ENCODE peak calls at places on chromosomes 4 and X, in nine cellular contexts. One of them, this sample, is unnamed.

GRCh38 chr4:165331823-165332222 is 4.4 kb downstream of the MSMO1 start:
- DNase-seq in CD4-positive, alpha-beta memory T cell: no peak
- DNase-seq in HCEC 1CT: no peak
- DNase-seq in head of caudate nucleus: no peak
- DNase-seq in aorta: no peak
- DNase-seq in NCI-H1694 treated with DMSO at 0.1 percent for 48 hours: no peak
- DNase-seq in fibroblast of the conjunctiva: no peak
- DNase-seq in activated naive CD4-positive, alpha-beta T cell treated with anti-CD3 and anti-CD28 coated beads for 36 hours: no peak
- DNase-seq in posterior cingulate gyrus: no peak
- DNase-seq in this sample: no peak

GRCh38 chr4:103052145-103052544 is 24.4 kb downstream of the SLC9B2 start:
- DNase-seq in CD4-positive, alpha-beta memory T cell: no peak
- DNase-seq in HCEC 1CT: no peak
- DNase-seq in head of caudate nucleus: no peak
- DNase-seq in aorta: no peak
- DNase-seq in NCI-H1694 treated with DMSO at 0.1 percent for 48 hours: no peak
- DNase-seq in fibroblast of the conjunctiva: no peak
- DNase-seq in activated naive CD4-positive, alpha-beta T cell treated with anti-CD3 and anti-CD28 coated beads for 36 hours: no peak
- DNase-seq in posterior cingulate gyrus: no peak
- DNase-seq in this sample: no peak

GRCh38 chrX:37998586-37999267 is 7.6 kb upstream of the SYTL5 start:
- DNase-seq in CD4-positive, alpha-beta memory T cell: no peak
- DNase-seq in HCEC 1CT: peak
- DNase-seq in head of caudate nucleus: no peak
- DNase-seq in aorta: no peak
- DNase-seq in NCI-H1694 treated with DMSO at 0.1 percent for 48 hours: no peak
- DNase-seq in fibroblast of the conjunctiva: peak
- DNase-seq in activated naive CD4-positive, alpha-beta T cell treated with anti-CD3 and anti-CD28 coated beads for 36 hours: no peak
- DNase-seq in posterior cingulate gyrus: no peak
- DNase-seq in this sample: no peak

GRCh38 chrX:22278375-22278774 is 5.7 kb downstream of the CBLL2 start:
- DNase-seq in CD4-positive, alpha-beta memory T cell: no peak
- DNase-seq in HCEC 1CT: no peak
- DNase-seq in head of caudate nucleus: no peak
- DNase-seq in aorta: no peak
- DNase-seq in NCI-H1694 treated with DMSO at 0.1 percent for 48 hours: no peak
- DNase-seq in fibroblast of the conjunctiva: no peak
- DNase-seq in activated naive CD4-positive, alpha-beta T cell treated with anti-CD3 and anti-CD28 coated beads for 36 hours: no peak
- DNase-seq in posterior cingulate gyrus: no peak
- DNase-seq in this sample: no peak

GRCh38 chrX:20487227-20487626 is 220.5 kb upstream of the RPS6KA3 start:
- DNase-seq in CD4-positive, alpha-beta memory T cell: no peak
- DNase-seq in HCEC 1CT: peak
- DNase-seq in head of caudate nucleus: no peak
- DNase-seq in aorta: no peak
- DNase-seq in NCI-H1694 treated with DMSO at 0.1 percent for 48 hours: no peak
- DNase-seq in fibroblast of the conjunctiva: no peak
- DNase-seq in activated naive CD4-positive, alpha-beta T cell treated with anti-CD3 and anti-CD28 coated beads for 36 hours: no peak
- DNase-seq in posterior cingulate gyrus: no peak
- DNase-seq in this sample: no peak

GRCh38 chrX:119677654-119677981 is 15.3 kb downstream of the SEPTIN6 start:
- DNase-seq in CD4-positive, alpha-beta memory T cell: no peak
- DNase-seq in HCEC 1CT: no peak
- DNase-seq in head of caudate nucleus: no peak
- DNase-seq in aorta: no peak
- DNase-seq in NCI-H1694 treated with DMSO at 0.1 percent for 48 hours: no peak
- DNase-seq in fibroblast of the conjunctiva: no peak
- DNase-seq in activated naive CD4-positive, alpha-beta T cell treated with anti-CD3 and anti-CD28 coated beads for 36 hours: no peak
- DNase-seq in posterior cingulate gyrus: no peak
- DNase-seq in this sample: no peak

GRCh38 chr4:185117300-185117934 is 25.6 kb upstream of the SLC25A4 start:
- DNase-seq in CD4-positive, alpha-beta memory T cell: no peak
- DNase-seq in HCEC 1CT: no peak
- DNase-seq in head of caudate nucleus: no peak
- DNase-seq in aorta: no peak
- DNase-seq in NCI-H1694 treated with DMSO at 0.1 percent for 48 hours: no peak
- DNase-seq in fibroblast of the conjunctiva: no peak
- DNase-seq in activated naive CD4-positive, alpha-beta T cell treated with anti-CD3 and anti-CD28 coated beads for 36 hours: no peak
- DNase-seq in posterior cingulate gyrus: no peak
- DNase-seq in this sample: no peak

GRCh38 chrX:127037179-127037578 is 217.7 kb downstream of the PRR32 start:
- DNase-seq in CD4-positive, alpha-beta memory T cell: no peak
- DNase-seq in HCEC 1CT: no peak
- DNase-seq in head of caudate nucleus: no peak
- DNase-seq in aorta: no peak
- DNase-seq in NCI-H1694 treated with DMSO at 0.1 percent for 48 hours: no peak
- DNase-seq in fibroblast of the conjunctiva: no peak
- DNase-seq in activated naive CD4-positive, alpha-beta T cell treated with anti-CD3 and anti-CD28 coated beads for 36 hours: no peak
- DNase-seq in posterior cingulate gyrus: no peak
- DNase-seq in this sample: no peak

GRCh38 chr4:80619070-80619674 is 283.6 kb downstream of the CFAP299 start:
- DNase-seq in CD4-positive, alpha-beta memory T cell: no peak
- DNase-seq in HCEC 1CT: no peak
- DNase-seq in head of caudate nucleus: no peak
- DNase-seq in aorta: no peak
- DNase-seq in NCI-H1694 treated with DMSO at 0.1 percent for 48 hours: no peak
- DNase-seq in fibroblast of the conjunctiva: peak
- DNase-seq in activated naive CD4-positive, alpha-beta T cell treated with anti-CD3 and anti-CD28 coated beads for 36 hours: peak
- DNase-seq in posterior cingulate gyrus: no peak
- DNase-seq in this sample: no peak